ENCODE peak calls at places on chromosomes 7 and 10, in six cellular contexts. M, J, K, V, X and S are unnamed samples.
A peak's percentile ranks its signal among the peaks of the same experiment; 100 is the strongest.

GRCh38 chr7:44496385-44496784 is 5.9 kb upstream of the NUDCD3 start:
- DNase-seq in M (no peak), J (no peak), K (no peak), V (no peak), X (no peak), S (no peak)

GRCh38 chr7:104272767-104273384 is 55.5 kb upstream of the LHFPL3 start:
- DNase-seq in M (no peak), J (peak; percentile 45), K (no peak), V (no peak), X (no peak), S (peak; percentile 15)

GRCh38 chr7:151251328-151251925 is 2.9 kb upstream of the SMARCD3 start:
- DNase-seq in M (no peak), J (peak; percentile 34), K (no peak), V (no peak), X (no peak), S (peak; percentile 55)

GRCh38 chr10:71213761-71214440 is 1.5 kb downstream of the UNC5B start:
- DNase-seq in M (no peak), J (no peak), K (no peak), V (no peak), X (no peak), S (no peak)

GRCh38 chr7:3564231-3564630 is 263.2 kb downstream of the SDK1 start:
- DNase-seq in M (no peak), J (no peak), K (no peak), V (no peak), X (no peak), S (no peak)

GRCh38 chr10:28020993-28021982 is 22.4 kb upstream of the ODAD2 start:
- DNase-seq in M (no peak), J (no peak), K (no peak), V (no peak), X (no peak), S (no peak)

GRCh38 chr10:5447611-5448071 is 35.3 kb downstream of the NET1 start:
- DNase-seq in M (no peak), J (no peak), K (no peak), V (peak; percentile 27), X (no peak), S (peak; percentile 42)

GRCh38 chr10:80612261-80612660 is 74.6 kb downstream of the SH2D4B start:
- DNase-seq in M (no peak), J (no peak), K (no peak), V (no peak), X (no peak), S (no peak)

GRCh38 chr7:12258074-12258473 is 47.0 kb downstream of the TMEM106B start:
- DNase-seq in M (no peak), J (no peak), K (no peak), V (no peak), X (no peak), S (no peak)

GRCh38 chr10:5692476-5693358 is 8.1 kb downstream of the TASOR2 start:
- DNase-seq in M (peak; percentile 48), J (no peak), K (peak; percentile 75), V (peak; percentile 76), X (peak; percentile 47), S (peak; percentile 87)

GRCh38 chr7:83532229-83532628 is 116.7 kb downstream of the SEMA3E start:
- DNase-seq in M (no peak), J (no peak), K (no peak), V (no peak), X (no peak), S (no peak)

GRCh38 chr10:48589266-48589665 is 15.6 kb downstream of the ARHGAP22 start:
- DNase-seq in M (no peak), J (peak; percentile 54), K (no peak), V (no peak), X (no peak), S (no peak)

GRCh38 chr10:68135922-68136718 is 26.8 kb downstream of the MYPN start:
- DNase-seq in M (no peak), J (peak; percentile 59), K (no peak), V (no peak), X (no peak), S (no peak)

GRCh38 chr10:44398271-44398670 is 13.4 kb upstream of the CXCL12 start:
- DNase-seq in M (no peak), J (no peak), K (no peak), V (no peak), X (no peak), S (no peak)

GRCh38 chr10:48542471-48543210 is 62.2 kb downstream of the ARHGAP22 start:
- DNase-seq in M (no peak), J (no peak), K (no peak), V (no peak), X (no peak), S (no peak)

GRCh38 chr10:86100581-86101061 is 266.0 kb downstream of the GRID1 start:
- DNase-seq in M (no peak), J (no peak), K (no peak), V (no peak), X (no peak), S (peak; percentile 66)

GRCh38 chr7:134885967-134886352 is 100.3 kb upstream of the AGBL3 start:
- DNase-seq in M (no peak), J (no peak), K (no peak), V (no peak), X (no peak), S (no peak)